ENCODE peak calls at places on chromosomes 1 and 21, in seven cellular contexts. I is T-cell; L is cardiac muscle cell; U is fibroblast of mammary gland; D is AML-193; T is stimulated activated CD4-positive, alpha-beta T cell treated with anti-CD3 and anti-CD28 coated beads, Interleukin-1b, Interleukin-23, amount 100 ng/mL, for 24 hours; M is NCI-H510A. E is an unnamed sample.

GRCh38 chr1:28104866-28105467 is 16.6 kb upstream of the EYA3 start:
- DNase-seq in I (no peak), L (peak; percentile 74), U (peak; percentile 86), D (no peak), T (no peak), M (peak; percentile 82), E (peak; percentile 61)

GRCh38 chr1:192158181-192158580 is at the start of gene RGS18:
- DNase-seq in I (no peak), L (peak; percentile 64), U (no peak), D (peak; percentile 95), T (no peak), M (no peak), E (peak; percentile 66)

GRCh38 chr1:230408971-230409370 is 17.2 kb downstream of the PGBD5 start:
- DNase-seq in I (no peak), L (no peak), U (no peak), D (no peak), T (no peak), M (no peak), E (no peak)

GRCh38 chr21:44599264-44600029 is 950 bp upstream of the KRTAP10-7 start:
- DNase-seq in I (no peak), L (no peak), U (no peak), D (no peak), T (no peak), M (no peak), E (no peak)

GRCh38 chr1:56249244-56249643 is 330.1 kb downstream of the PLPP3 start:
- DNase-seq in I (no peak), L (no peak), U (no peak), D (no peak), T (no peak), M (no peak), E (no peak)

GRCh38 chr1:160191756-160192155 is 1.4 kb downstream of the CASQ1 start:
- DNase-seq in I (no peak), L (no peak), U (no peak), D (no peak), T (no peak), M (no peak), E (no peak)

GRCh38 chr1:26957306-26957705 is 3.0 kb downstream of the KDF1 start:
- DNase-seq in I (no peak), L (no peak), U (no peak), D (no peak), T (no peak), M (no peak), E (no peak)

GRCh38 chr1:26856604-26857469 is 6.1 kb upstream of the SFN start:
- DNase-seq in I (no peak), L (no peak), U (no peak), D (no peak), T (no peak), M (no peak), E (no peak)

GRCh38 chr1:220901906-220902305 is 22.7 kb downstream of the HLX start:
- DNase-seq in I (no peak), L (no peak), U (peak; percentile 42), D (no peak), T (no peak), M (no peak), E (no peak)

GRCh38 chr1:21661886-21662285 is 7.3 kb downstream of the RAP1GAP start:
- DNase-seq in I (no peak), L (no peak), U (no peak), D (no peak), T (no peak), M (no peak), E (no peak)

GRCh38 chr1:62012821-62013220 is 181.8 kb upstream of the L1TD1 start:
- DNase-seq in I (no peak), L (no peak), U (no peak), D (no peak), T (no peak), M (no peak), E (no peak)

GRCh38 chr1:234780531-234781162 is 170.7 kb upstream of the IRF2BP2 start:
- DNase-seq in I (no peak), L (no peak), U (no peak), D (no peak), T (no peak), M (no peak), E (no peak)

GRCh38 chr1:246722720-246723119 is 1.5 kb upstream of the SCCPDH start:
- DNase-seq in I (no peak), L (no peak), U (no peak), D (no peak), T (no peak), M (no peak), E (no peak)

GRCh38 chr1:15803380-15803779 is 4.1 kb downstream of the UQCRHL start:
- DNase-seq in I (no peak), L (peak; percentile 41), U (peak; percentile 44), D (peak; percentile 5), T (no peak), M (no peak), E (peak; percentile 50)

GRCh38 chr1:106620521-106620954 is 435.9 kb upstream of the PRMT6 start:
- DNase-seq in I (no peak), L (peak; percentile 14), U (peak; percentile 75), D (no peak), T (no peak), M (no peak), E (peak; percentile 8)

GRCh38 chr1:44327679-44328491 is 27.2 kb downstream of the ERI3 start:
- DNase-seq in I (no peak), L (peak; percentile 99), U (peak; percentile 100), D (no peak), T (no peak), M (peak; percentile 92), E (peak; percentile 100)

GRCh38 chr1:215188302-215188950 is 105.9 kb downstream of the KCNK2 start:
- DNase-seq in I (no peak), L (no peak), U (peak; percentile 24), D (no peak), T (no peak), M (no peak), E (no peak)

GRCh38 chr1:26986658-26987057 is 6.8 kb upstream of the TRNP1 start:
- DNase-seq in I (no peak), L (no peak), U (no peak), D (no peak), T (no peak), M (no peak), E (no peak)

GRCh38 chr1:205580923-205581180 is 51.0 kb downstream of the ELK4 start:
- DNase-seq in I (no peak), L (no peak), U (no peak), D (no peak), T (no peak), M (no peak), E (no peak)

GRCh38 chr1:168082008-168082876 is 54.5 kb downstream of the GPR161 start:
- DNase-seq in I (peak; percentile 8), L (peak; percentile 86), U (peak; percentile 85), D (peak; percentile 64), T (peak; percentile 43), M (no peak), E (peak; percentile 88)

GRCh38 chr1:63903947-63904346 is 130.1 kb downstream of the ROR1 start:
- DNase-seq in I (no peak), L (no peak), U (no peak), D (no peak), T (no peak), M (no peak), E (no peak)

GRCh38 chr21:45377325-45377709 is 27.6 kb upstream of the COL18A1 start:
- DNase-seq in I (no peak), L (no peak), U (no peak), D (no peak), T (no peak), M (no peak), E (no peak)

GRCh38 chr1:170414989-170415733 is 116.8 kb upstream of the GORAB start:
- DNase-seq in I (no peak), L (peak; percentile 21), U (peak; percentile 69), D (no peak), T (no peak), M (no peak), E (peak; percentile 53)

GRCh38 chr1:241413386-241413785 is 56.4 kb upstream of the RGS7 start:
- DNase-seq in I (no peak), L (peak; percentile 19), U (peak; percentile 99), D (no peak), T (no peak), M (no peak), E (peak; percentile 36)

GRCh38 chr1:198880818-198881597 is 242.2 kb downstream of the PTPRC start:
- DNase-seq in I (no peak), L (peak; percentile 95), U (peak; percentile 96), D (peak; percentile 82), T (no peak), M (no peak), E (peak; percentile 97)

GRCh38 chr1:50126962-50127715 is 18.4 kb downstream of the ELAVL4 start:
- DNase-seq in I (no peak), L (no peak), U (no peak), D (no peak), T (no peak), M (no peak), E (no peak)

GRCh38 chr1:94962745-94963265 is 35.9 kb upstream of the CNN3 start:
- DNase-seq in I (no peak), L (peak; percentile 78), U (peak; percentile 46), D (peak; percentile 44), T (peak; percentile 6), M (no peak), E (peak; percentile 65)

E was measured in fibroblast of pulmonary artery.